ENCODE peak calls at places on chromosomes 16 and 17, in eight cellular contexts. G, O, S, V, B, Z, H and K are unnamed samples.
A peak's percentile ranks its signal among the peaks of the same experiment; 100 is the strongest.

GRCh38 chr17:49252148-49252682 is 21.6 kb upstream of the PHOSPHO1 start:
- DNase-seq in G (no peak), B (no peak), V (no peak), S (no peak), H (no peak), O (no peak), Z (peak; percentile 62), K (peak; percentile 18)

GRCh38 chr16:76428858-76429257 is 151.7 kb downstream of the CNTNAP4 start:
- DNase-seq in G (no peak), H (no peak), S (no peak), V (peak; percentile 0), B (no peak), Z (no peak), O (no peak), K (no peak)

GRCh38 chr16:58511933-58512815 is 3.1 kb upstream of the SETD6 start:
- DNase-seq in Z (peak; percentile 71), B (peak; percentile 56), V (peak; percentile 55), O (peak; percentile 45), G (no peak), S (peak; percentile 69), H (no peak), K (peak; percentile 61)

GRCh38 chr17:31274252-31274651 is 22.8 kb downstream of the OMG start:
- DNase-seq in S (no peak), V (peak; percentile 15), Z (peak; percentile 86), H (no peak), G (no peak), B (peak; percentile 27), O (no peak), K (peak; percentile 94)

GRCh38 chr16:57736419-57737281 is 1.1 kb downstream of the KATNB1 start:
- DNase-seq in H (no peak), O (no peak), Z (peak; percentile 85), G (no peak), S (peak; percentile 73), B (no peak), V (peak; percentile 73), K (peak; percentile 75)

GRCh38 chr16:86761117-86761971 is 183.0 kb downstream of the FOXL1 start:
- DNase-seq in O (no peak), B (no peak), S (peak; percentile 70), Z (peak; percentile 82), H (no peak), V (peak; percentile 59), G (peak; percentile 51), K (peak; percentile 81)

GRCh38 chr17:40522250-40522960 is 21.0 kb upstream of the TNS4 start:
- DNase-seq in H (no peak), Z (peak; percentile 73), G (no peak), V (no peak), O (no peak), S (no peak), B (no peak), K (no peak)

GRCh38 chr16:10729649-10730048 is 14.0 kb upstream of the NUBP1 start:
- DNase-seq in V (peak; percentile 28), O (no peak), G (peak; percentile 54), S (no peak), B (peak; percentile 74), Z (peak; percentile 36), H (no peak), K (peak; percentile 37)

GRCh38 chr16:89131783-89132182 is 38.1 kb downstream of the ACSF3 start:
- DNase-seq in G (no peak), V (no peak), H (no peak), S (no peak), B (no peak), O (no peak), Z (no peak), K (no peak)

DNA sequence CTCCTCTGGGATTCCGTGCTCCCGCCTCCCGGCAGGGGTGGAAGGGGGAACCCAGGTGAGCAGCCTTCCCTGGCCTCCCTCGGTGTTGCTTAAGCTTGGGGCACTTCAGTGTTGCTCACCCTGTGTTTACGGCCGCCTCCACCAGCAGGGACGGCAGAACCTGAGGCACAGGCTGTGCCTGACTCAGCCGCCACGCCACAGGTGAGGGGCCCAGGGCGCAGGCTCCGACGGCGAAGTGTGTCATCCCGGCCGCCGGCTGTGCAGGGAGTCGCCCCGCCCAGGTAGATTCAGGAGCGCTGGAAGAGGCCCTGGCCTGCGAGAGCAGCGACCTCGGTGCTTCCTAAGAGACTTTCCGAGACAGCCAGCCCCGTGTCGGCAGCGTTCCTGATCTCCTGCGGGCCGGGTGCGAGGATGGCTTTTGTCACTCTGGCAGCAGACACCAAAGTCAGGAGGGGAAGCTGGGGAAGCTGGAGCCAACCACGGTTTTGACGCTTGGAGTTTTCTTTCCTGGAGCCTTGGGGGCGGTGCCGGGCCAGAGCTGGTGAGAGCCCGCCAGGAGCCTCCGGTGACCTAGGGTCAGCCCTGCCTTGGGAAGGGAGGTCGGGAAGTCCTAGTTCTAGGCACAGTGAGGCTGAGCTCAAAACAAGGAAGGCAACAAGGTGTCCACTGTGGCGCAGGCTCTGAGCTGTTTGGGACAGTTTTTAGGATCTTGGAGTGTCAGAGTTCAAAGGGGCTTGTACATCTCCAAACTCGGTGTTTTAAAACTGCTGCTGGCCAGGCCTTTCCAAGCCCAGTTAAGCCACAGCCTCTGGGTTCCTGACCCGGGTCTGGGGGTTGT is 2.1 kb downstream of the GSE1 start:
- DNase-seq in G (peak; percentile 93), V (no peak), Z (no peak), B (peak; percentile 75), H (no peak), S (peak; percentile 80), O (no peak), K (peak; percentile 8)
- H3K4me3 ChIP-seq in G (peak overlapping the region; percentile 85), V (peak overlapping the region; percentile 6), Z (no peak overlapping the region), B (no peak overlapping the region), H (peak overlapping the region; percentile 50), S (peak overlapping the region; percentile 66), O (no peak overlapping the region), K (no peak overlapping the region)

DNA sequence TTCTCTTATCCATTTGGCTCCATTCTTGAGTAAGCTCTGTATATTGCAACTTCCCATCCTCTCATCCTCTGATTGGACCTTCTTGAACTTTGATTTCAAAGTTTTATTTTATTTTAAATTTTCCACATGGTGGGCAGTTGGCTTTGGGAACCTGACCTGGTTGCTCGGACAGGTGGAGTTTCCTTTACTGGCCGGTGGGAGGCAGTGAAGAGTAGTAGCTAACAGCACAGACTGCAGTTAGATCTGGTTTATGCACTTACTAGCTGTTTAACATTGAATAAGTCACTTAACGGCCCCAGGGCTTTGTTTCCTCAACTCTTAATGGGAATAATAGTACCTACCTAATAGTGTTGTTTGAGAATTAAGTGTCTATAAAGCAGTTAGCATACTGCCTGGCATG is 92.8 kb downstream of the GPR139 start:
- DNase-seq in S (no peak), V (no peak), O (no peak), Z (peak; percentile 2), H (no peak), B (no peak), G (peak; percentile 21), K (no peak)
- TF ChIP-seq CTCF in S (no peak), V (peak; percentile 25), O (no peak), Z (peak; percentile 30), H (no peak), B (no peak), G (peak; percentile 67), K (no peak)

GRCh38 chr17:29742210-29742513 is 119.5 kb upstream of the CORO6 start:
- DNase-seq in G (no peak), O (no peak), V (no peak), H (no peak), S (no peak), Z (no peak), B (no peak), K (no peak)

GRCh38 chr17:29746669-29747068 is 124.0 kb upstream of the CORO6 start:
- DNase-seq in B (no peak), S (no peak), O (no peak), G (no peak), H (no peak), V (no peak), Z (no peak), K (no peak)

GRCh38 chr17:29740017-29740416 is 117.3 kb upstream of the CORO6 start:
- DNase-seq in V (no peak), G (no peak), H (no peak), S (no peak), B (no peak), O (no peak), Z (no peak), K (no peak)

GRCh38 chr17:29747660-29748059 is 124.9 kb upstream of the CORO6 start:
- DNase-seq in Z (no peak), V (no peak), H (no peak), G (no peak), S (no peak), B (no peak), O (no peak), K (no peak)

DNA sequence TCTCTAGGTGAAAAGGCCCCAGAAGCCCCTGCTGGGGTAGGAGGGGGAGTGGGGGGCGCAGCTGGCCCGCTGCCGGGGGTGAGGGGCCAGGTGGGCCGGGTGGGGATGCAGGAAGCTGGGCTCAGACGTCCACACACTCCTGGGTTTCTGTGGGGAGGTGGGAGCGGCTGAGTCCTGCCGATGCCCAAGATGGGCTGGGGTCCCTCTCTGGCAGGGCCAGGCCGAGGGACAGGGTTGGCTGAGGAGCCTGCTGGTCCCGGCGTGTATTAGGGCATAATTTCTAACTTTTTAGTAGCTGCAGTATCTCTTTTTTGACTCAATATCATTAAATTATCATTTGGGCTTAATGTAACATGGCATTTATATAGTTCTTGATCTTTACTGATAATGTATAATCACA is 121.4 kb upstream of the CORO6 start:
- DNase-seq in G (no peak), V (no peak), H (no peak), S (no peak), Z (no peak), B (no peak), O (no peak), K (no peak)
- H3K4me3 ChIP-seq in G (no peak overlapping the region), V (no peak overlapping the region), H (no peak overlapping the region), S (peak overlapping the region; percentile 26), Z (no peak overlapping the region), B (no peak overlapping the region), O (no peak overlapping the region), K (no peak overlapping the region)

GRCh38 chr16:67858448-67858993 is 11.0 kb upstream of the CENPT start:
- DNase-seq in S (no peak), Z (no peak), H (no peak), V (no peak), B (no peak), O (no peak), G (no peak), K (no peak)

GRCh38 chr16:67853670-67854069 is 6.2 kb upstream of the CENPT start:
- DNase-seq in Z (no peak), H (no peak), G (no peak), S (no peak), B (no peak), V (no peak), O (no peak), K (no peak)

GRCh38 chr16:67857547-67858233 is 10.2 kb upstream of the CENPT start:
- DNase-seq in V (peak; percentile 91), G (no peak), O (no peak), S (peak; percentile 97), B (peak; percentile 91), Z (peak; percentile 98), H (no peak), K (peak; percentile 90)

GRCh38 chr16:67855789-67856188 is 8.3 kb upstream of the CENPT start:
- DNase-seq in O (peak; percentile 33), G (no peak), Z (no peak), H (no peak), B (no peak), S (no peak), V (no peak), K (no peak)

DNA sequence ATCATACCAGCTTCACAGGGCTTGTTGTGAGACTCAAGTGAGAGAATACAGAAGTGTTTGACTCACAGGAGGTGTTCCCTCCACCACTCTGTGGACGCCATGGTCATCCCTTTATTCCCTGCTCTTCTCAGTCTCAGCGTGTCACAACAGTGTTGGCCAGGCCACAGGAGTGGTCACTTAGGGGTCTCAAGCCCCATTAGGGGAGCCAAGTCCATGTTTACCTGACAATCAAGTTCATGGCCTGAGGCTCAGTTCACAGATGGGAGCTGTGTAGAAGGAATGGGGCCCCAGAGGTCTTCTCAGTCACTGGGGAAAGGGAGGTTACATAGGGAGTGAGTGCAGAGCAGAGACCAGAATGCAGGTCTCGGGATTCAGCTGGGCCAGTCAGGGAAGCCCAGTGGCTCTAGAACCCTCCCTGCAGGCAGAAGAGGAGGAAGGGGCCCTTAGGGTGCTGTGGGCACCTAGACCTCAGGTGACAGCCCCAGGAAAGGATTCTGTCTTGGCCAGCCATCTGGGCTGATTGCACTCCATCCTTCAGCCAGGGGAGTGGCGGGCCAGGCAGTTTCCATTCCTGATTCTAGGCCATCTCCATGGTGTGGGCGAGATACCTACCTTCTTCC is 9.5 kb upstream of the CENPT start:
- DNase-seq in B (no peak), V (no peak), S (no peak), G (no peak), H (no peak), O (no peak), Z (no peak), K (no peak)
- TF ChIP-seq CTCF in B (no peak), V (no peak), S (no peak), G (no peak), H (no peak), O (no peak), Z (no peak), K (no peak)